ENCODE peak calls at places on chromosomes 7 and 10, in nine cellular contexts. One of them, this sample, is unnamed.

GRCh38 chr7:48173983-48174382 is 2.7 kb downstream of the ABCA13 start:
- DNase-seq in adrenal gland: no peak
- DNase-seq in epithelial cell of esophagus: peak; percentile 35
- DNase-seq in A549: no peak
- DNase-seq in suprapubic skin: no peak
- DNase-seq in HFF-Myc: no peak
- DNase-seq in AG04450: no peak
- DNase-seq in GM12865: no peak
- DNase-seq in lower lobe of right lung: no peak
- DNase-seq in this sample: no peak

GRCh38 chr10:62939698-62940097 is 123.5 kb upstream of the EGR2 start:
- DNase-seq in adrenal gland: no peak
- DNase-seq in epithelial cell of esophagus: no peak
- DNase-seq in A549: no peak
- DNase-seq in suprapubic skin: no peak
- DNase-seq in HFF-Myc: no peak
- DNase-seq in AG04450: no peak
- DNase-seq in GM12865: no peak
- DNase-seq in lower lobe of right lung: no peak
- DNase-seq in this sample: no peak

GRCh38 chr10:77780180-77780579 is 142.6 kb upstream of the KCNMA1 start:
- DNase-seq in adrenal gland: no peak
- DNase-seq in epithelial cell of esophagus: no peak
- DNase-seq in A549: no peak
- DNase-seq in suprapubic skin: no peak
- DNase-seq in HFF-Myc: no peak
- DNase-seq in AG04450: no peak
- DNase-seq in GM12865: no peak
- DNase-seq in lower lobe of right lung: no peak
- DNase-seq in this sample: no peak

GRCh38 chr7:757741-758163 is 30.7 kb upstream of the PRKAR1B start:
- DNase-seq in adrenal gland: no peak
- DNase-seq in epithelial cell of esophagus: no peak
- DNase-seq in A549: no peak
- DNase-seq in suprapubic skin: peak; percentile 36
- DNase-seq in HFF-Myc: no peak
- DNase-seq in AG04450: no peak
- DNase-seq in GM12865: no peak
- DNase-seq in lower lobe of right lung: peak; percentile 42
- DNase-seq in this sample: no peak

GRCh38 chr10:68666280-68666760 is 54.7 kb upstream of the CCAR1 start:
- DNase-seq in adrenal gland: no peak
- DNase-seq in epithelial cell of esophagus: peak; percentile 76
- DNase-seq in A549: no peak
- DNase-seq in suprapubic skin: no peak
- DNase-seq in HFF-Myc: peak; percentile 81
- DNase-seq in AG04450: peak; percentile 77
- DNase-seq in GM12865: no peak
- DNase-seq in lower lobe of right lung: no peak
- DNase-seq in this sample: no peak

GRCh38 chr10:29630205-29631048 is 4.3 kb downstream of the SVIL start:
- DNase-seq in adrenal gland: no peak
- DNase-seq in epithelial cell of esophagus: peak; percentile 95
- DNase-seq in A549: no peak
- DNase-seq in suprapubic skin: no peak
- DNase-seq in HFF-Myc: no peak
- DNase-seq in AG04450: no peak
- DNase-seq in GM12865: no peak
- DNase-seq in lower lobe of right lung: no peak
- DNase-seq in this sample: no peak

GRCh38 chr7:83646027-83646426 is 2.9 kb downstream of the SEMA3E start:
- DNase-seq in adrenal gland: no peak
- DNase-seq in epithelial cell of esophagus: no peak
- DNase-seq in A549: no peak
- DNase-seq in suprapubic skin: no peak
- DNase-seq in HFF-Myc: no peak
- DNase-seq in AG04450: no peak
- DNase-seq in GM12865: no peak
- DNase-seq in lower lobe of right lung: no peak
- DNase-seq in this sample: no peak

GRCh38 chr7:40072268-40072667 is 62.2 kb downstream of the MPLKIP start:
- DNase-seq in adrenal gland: no peak
- DNase-seq in epithelial cell of esophagus: peak; percentile 27
- DNase-seq in A549: no peak
- DNase-seq in suprapubic skin: no peak
- DNase-seq in HFF-Myc: no peak
- DNase-seq in AG04450: no peak
- DNase-seq in GM12865: peak; percentile 39
- DNase-seq in lower lobe of right lung: no peak
- DNase-seq in this sample: peak; percentile 4

DNA sequence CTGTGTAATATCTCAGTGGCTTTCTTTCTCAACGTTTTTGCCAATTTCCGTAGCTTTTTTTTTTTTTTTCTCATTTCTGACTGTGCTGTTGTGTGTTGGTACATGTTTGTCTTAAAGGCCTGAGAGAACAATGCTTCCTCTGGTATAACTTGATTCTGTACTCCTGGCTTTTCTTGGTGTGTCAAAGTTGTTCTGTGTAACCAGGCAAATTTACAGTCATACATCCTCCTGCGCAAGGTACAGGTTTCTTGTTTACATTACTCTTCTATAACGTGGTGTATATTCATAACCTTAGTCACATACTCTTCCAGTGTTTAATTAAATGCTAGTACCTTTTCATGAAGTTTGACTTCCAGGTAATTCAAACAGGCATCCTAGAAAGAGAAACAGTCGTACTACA is 8.3 kb upstream of the ARHGAP12 start:
- DNase-seq in adrenal gland: no peak
- DNase-seq in epithelial cell of esophagus: peak; percentile 87
- DNase-seq in A549: peak; percentile 71
- DNase-seq in suprapubic skin: no peak
- DNase-seq in HFF-Myc: no peak
- DNase-seq in AG04450: no peak
- DNase-seq in GM12865: no peak
- DNase-seq in lower lobe of right lung: no peak
- DNase-seq in this sample: no peak
- H3K4me3 ChIP-seq in adrenal gland: no peak overlapping the region
- H3K4me3 ChIP-seq in epithelial cell of esophagus: no peak overlapping the region
- H3K4me3 ChIP-seq in A549: peak overlapping the region; percentile 14
- H3K4me3 ChIP-seq in suprapubic skin: no peak overlapping the region
- H3K4me3 ChIP-seq in HFF-Myc: no peak overlapping the region
- H3K4me3 ChIP-seq in AG04450: no peak overlapping the region
- H3K4me3 ChIP-seq in GM12865: no peak overlapping the region
- H3K4me3 ChIP-seq in lower lobe of right lung: no peak overlapping the region
- H3K4me3 ChIP-seq in this sample: no peak overlapping the region

GRCh38 chr10:14975672-14976273 is 16.6 kb downstream of the MEIG1 start:
- DNase-seq in adrenal gland: no peak
- DNase-seq in epithelial cell of esophagus: no peak
- DNase-seq in A549: peak; percentile 22
- DNase-seq in suprapubic skin: no peak
- DNase-seq in HFF-Myc: no peak
- DNase-seq in AG04450: no peak
- DNase-seq in GM12865: no peak
- DNase-seq in lower lobe of right lung: no peak
- DNase-seq in this sample: no peak
- TF ChIP-seq CTCF in adrenal gland: no peak
- TF ChIP-seq CTCF in epithelial cell of esophagus: no peak
- TF ChIP-seq CTCF in A549: peak; percentile 58
- TF ChIP-seq CTCF in suprapubic skin: no peak
- TF ChIP-seq CTCF in HFF-Myc: peak; percentile 32
- TF ChIP-seq CTCF in AG04450: peak; percentile 34
- TF ChIP-seq CTCF in GM12865: peak; percentile 22
- TF ChIP-seq CTCF in lower lobe of right lung: no peak
- TF ChIP-seq CTCF in this sample: no peak

DNA sequence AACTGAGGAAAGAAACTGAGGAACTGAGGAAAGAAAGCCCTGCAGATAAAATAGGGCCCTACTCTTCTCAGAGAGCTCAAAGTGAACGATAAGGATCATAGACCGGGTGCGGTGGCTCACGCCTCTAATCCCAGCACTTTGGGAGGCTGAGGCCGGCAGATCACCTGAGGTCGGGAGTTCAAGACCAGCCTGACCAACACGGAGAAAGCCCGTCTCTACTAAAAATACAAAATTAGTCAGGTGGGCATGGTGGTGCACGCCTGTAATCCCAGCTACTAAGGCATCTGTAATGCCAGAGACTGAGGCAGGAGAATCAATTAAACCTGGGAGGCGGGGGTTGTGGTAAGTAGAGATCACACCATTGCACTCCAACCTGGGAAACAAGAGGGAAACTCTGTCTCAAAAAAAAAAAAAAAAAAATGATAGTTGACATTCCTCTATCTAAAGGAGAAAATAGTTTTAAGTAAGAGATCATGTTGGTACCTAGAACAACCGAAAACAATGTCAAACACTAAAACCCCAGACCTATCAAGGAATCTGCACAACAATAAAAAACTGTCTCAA is 2.5 kb downstream of the MKRN1 start:
- DNase-seq in adrenal gland: no peak
- DNase-seq in epithelial cell of esophagus: no peak
- DNase-seq in A549: no peak
- DNase-seq in suprapubic skin: no peak
- DNase-seq in HFF-Myc: no peak
- DNase-seq in AG04450: no peak
- DNase-seq in GM12865: no peak
- DNase-seq in lower lobe of right lung: no peak
- DNase-seq in this sample: no peak
- H3K4me3 ChIP-seq in adrenal gland: no peak overlapping the region
- H3K4me3 ChIP-seq in epithelial cell of esophagus: no peak overlapping the region
- H3K4me3 ChIP-seq in A549: no peak overlapping the region
- H3K4me3 ChIP-seq in suprapubic skin: peak overlapping the region; percentile 86
- H3K4me3 ChIP-seq in HFF-Myc: no peak overlapping the region
- H3K4me3 ChIP-seq in AG04450: no peak overlapping the region
- H3K4me3 ChIP-seq in GM12865: peak overlapping the region; percentile 86
- H3K4me3 ChIP-seq in lower lobe of right lung: peak overlapping the region; percentile 98
- H3K4me3 ChIP-seq in this sample: peak overlapping the region; percentile 21

DNA sequence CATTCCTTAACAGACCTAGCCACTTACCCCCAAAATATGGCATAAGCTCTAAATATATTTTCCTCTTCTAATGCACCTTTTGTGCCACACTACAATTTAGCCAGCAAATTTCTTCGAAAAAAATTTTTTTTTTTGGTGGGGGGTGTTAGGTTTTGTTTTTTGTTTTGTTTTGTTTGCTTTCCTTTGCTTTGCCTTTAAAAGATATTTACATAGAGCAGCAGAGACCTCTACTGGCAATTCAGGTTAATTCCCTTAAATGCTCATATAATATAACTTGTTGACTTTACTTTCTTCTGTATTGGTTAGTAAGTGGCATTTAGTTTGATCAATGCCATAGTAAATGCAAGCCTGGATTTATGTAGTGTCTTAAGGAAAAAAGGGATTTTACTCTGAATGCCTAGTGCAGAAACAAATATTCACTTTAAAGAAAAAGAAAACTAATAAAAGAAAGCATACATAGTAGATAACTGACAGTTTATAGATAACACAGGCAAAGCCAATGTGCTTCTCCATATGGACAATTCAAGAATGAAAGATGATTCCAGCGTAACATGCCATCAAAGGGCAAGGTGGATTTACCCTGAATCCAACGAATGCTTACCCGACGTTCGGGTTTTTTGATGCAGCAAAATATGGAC is 1250.6 kb downstream of the GATA3 start:
- DNase-seq in adrenal gland: no peak
- DNase-seq in epithelial cell of esophagus: peak; percentile 47
- DNase-seq in A549: peak; percentile 41
- DNase-seq in suprapubic skin: no peak
- DNase-seq in HFF-Myc: no peak
- DNase-seq in AG04450: no peak
- DNase-seq in GM12865: peak; percentile 24
- DNase-seq in lower lobe of right lung: no peak
- DNase-seq in this sample: no peak
- TF ChIP-seq CTCF in adrenal gland: peak; percentile 28
- TF ChIP-seq CTCF in epithelial cell of esophagus: peak; percentile 39
- TF ChIP-seq CTCF in A549: peak; percentile 74
- TF ChIP-seq CTCF in suprapubic skin: peak; percentile 25
- TF ChIP-seq CTCF in HFF-Myc: peak; percentile 19
- TF ChIP-seq CTCF in AG04450: peak; percentile 52
- TF ChIP-seq CTCF in GM12865: peak; percentile 28
- TF ChIP-seq CTCF in lower lobe of right lung: peak; percentile 33
- TF ChIP-seq CTCF in this sample: peak; percentile 38

GRCh38 chr10:97179311-97179710 is 6.4 kb downstream of the SLIT1 start:
- DNase-seq in adrenal gland: no peak
- DNase-seq in epithelial cell of esophagus: no peak
- DNase-seq in A549: no peak
- DNase-seq in suprapubic skin: peak; percentile 21
- DNase-seq in HFF-Myc: no peak
- DNase-seq in AG04450: no peak
- DNase-seq in GM12865: no peak
- DNase-seq in lower lobe of right lung: no peak
- DNase-seq in this sample: no peak

GRCh38 chr10:97178074-97178473 is 7.7 kb downstream of the SLIT1 start:
- DNase-seq in adrenal gland: no peak
- DNase-seq in epithelial cell of esophagus: no peak
- DNase-seq in A549: no peak
- DNase-seq in suprapubic skin: no peak
- DNase-seq in HFF-Myc: no peak
- DNase-seq in AG04450: no peak
- DNase-seq in GM12865: no peak
- DNase-seq in lower lobe of right lung: no peak
- DNase-seq in this sample: no peak

GRCh38 chr10:97180986-97181385 is 4.8 kb downstream of the SLIT1 start:
- DNase-seq in adrenal gland: no peak
- DNase-seq in epithelial cell of esophagus: no peak
- DNase-seq in A549: no peak
- DNase-seq in suprapubic skin: peak; percentile 18
- DNase-seq in HFF-Myc: no peak
- DNase-seq in AG04450: no peak
- DNase-seq in GM12865: no peak
- DNase-seq in lower lobe of right lung: no peak
- DNase-seq in this sample: no peak

GRCh38 chr10:97180367-97180763 is 5.4 kb downstream of the SLIT1 start:
- DNase-seq in adrenal gland: no peak
- DNase-seq in epithelial cell of esophagus: no peak
- DNase-seq in A549: no peak
- DNase-seq in suprapubic skin: peak; percentile 24
- DNase-seq in HFF-Myc: no peak
- DNase-seq in AG04450: no peak
- DNase-seq in GM12865: no peak
- DNase-seq in lower lobe of right lung: no peak
- DNase-seq in this sample: no peak

GRCh38 chr10:97179731-97180366 is 5.9 kb downstream of the SLIT1 start:
- DNase-seq in adrenal gland: no peak
- DNase-seq in epithelial cell of esophagus: no peak
- DNase-seq in A549: no peak
- DNase-seq in suprapubic skin: peak; percentile 28
- DNase-seq in HFF-Myc: no peak
- DNase-seq in AG04450: no peak
- DNase-seq in GM12865: no peak
- DNase-seq in lower lobe of right lung: no peak
- DNase-seq in this sample: no peak
- H3K4me3 ChIP-seq in adrenal gland: no peak overlapping the region
- H3K4me3 ChIP-seq in epithelial cell of esophagus: no peak overlapping the region
- H3K4me3 ChIP-seq in A549: no peak overlapping the region
- H3K4me3 ChIP-seq in suprapubic skin: no peak overlapping the region
- H3K4me3 ChIP-seq in HFF-Myc: no peak overlapping the region
- H3K4me3 ChIP-seq in AG04450: no peak overlapping the region
- H3K4me3 ChIP-seq in GM12865: no peak overlapping the region
- H3K4me3 ChIP-seq in lower lobe of right lung: no peak overlapping the region
- H3K4me3 ChIP-seq in this sample: no peak overlapping the region